ENCODE peak calls at places on chromosomes 1 and 21, in five cellular contexts. X is GM23338, U is hepatocyte, E is PC-3, W is GM23248. I is an unnamed sample.

GRCh38 chr21:45592208-45592619 is 50.0 kb upstream of the SLC19A1 start:
- DNase-seq in X (no peak), U (no peak), E (no peak), W (no peak), I (no peak)

GRCh38 chr1:18191037-18191867 is 83.7 kb downstream of the IGSF21 start:
- DNase-seq in X (no peak), U (no peak), E (no peak), W (no peak), I (no peak)

GRCh38 chr1:55484173-55484572 is 269.0 kb upstream of the USP24 start:
- DNase-seq in X (peak), U (no peak), E (peak), W (no peak), I (no peak)

GRCh38 chr1:114094303-114094663 is 59.4 kb downstream of the SYT6 start:
- DNase-seq in X (no peak), U (peak), E (peak), W (peak), I (no peak)

GRCh38 chr21:43877936-43878575 is 13.0 kb downstream of the AGPAT3 start:
- DNase-seq in X (no peak), U (no peak), E (no peak), W (no peak), I (no peak)

GRCh38 chr1:199283814-199284213 is 645.0 kb downstream of the PTPRC start:
- DNase-seq in X (no peak), U (no peak), E (no peak), W (no peak), I (no peak)

GRCh38 chr1:18948048-18948912 is 8.2 kb downstream of the IFFO2 start:
- DNase-seq in X (no peak), U (no peak), E (peak), W (peak), I (no peak)

GRCh38 chr1:9317591-9318331 is 25.1 kb downstream of the SPSB1 start:
- DNase-seq in X (no peak), U (peak), E (peak), W (peak), I (peak)

GRCh38 chr1:20729155-20729931 is 3.2 kb downstream of the SH2D5 start:
- DNase-seq in X (no peak), U (no peak), E (no peak), W (no peak), I (no peak)

GRCh38 chr1:25692560-25692959 is 76.0 kb downstream of the MAN1C1 start:
- DNase-seq in X (peak), U (no peak), E (no peak), W (no peak), I (no peak)

GRCh38 chr1:30757196-30757949 is at the start of gene LAPTM5:
- DNase-seq in X (no peak), U (no peak), E (no peak), W (no peak), I (peak)

GRCh38 chr1:53371851-53372250 is 44.0 kb upstream of the LRP8 start:
- DNase-seq in X (no peak), U (no peak), E (no peak), W (no peak), I (no peak)

GRCh38 chr1:27031235-27032118 is 18.8 kb upstream of the TENT5B start:
- DNase-seq in X (peak), U (peak), E (peak), W (peak), I (peak)
- H3K27ac ChIP-seq in X (peak), U (peak), E (peak), W (no peak), I (no peak)

GRCh38 chr1:50373532-50373931 is 49.7 kb downstream of the DMRTA2 start:
- DNase-seq in X (peak), U (no peak), E (no peak), W (no peak), I (no peak)

GRCh38 chr1:50369830-50370229 is 53.4 kb downstream of the DMRTA2 start:
- DNase-seq in X (peak), U (no peak), E (no peak), W (no peak), I (no peak)

GRCh38 chr1:50369008-50369634 is 54.1 kb downstream of the DMRTA2 start:
- DNase-seq in X (no peak), U (no peak), E (no peak), W (no peak), I (no peak)

GRCh38 chr1:50371749-50372148 is 51.5 kb downstream of the DMRTA2 start:
- DNase-seq in X (peak), U (no peak), E (no peak), W (peak), I (no peak)

DNA sequence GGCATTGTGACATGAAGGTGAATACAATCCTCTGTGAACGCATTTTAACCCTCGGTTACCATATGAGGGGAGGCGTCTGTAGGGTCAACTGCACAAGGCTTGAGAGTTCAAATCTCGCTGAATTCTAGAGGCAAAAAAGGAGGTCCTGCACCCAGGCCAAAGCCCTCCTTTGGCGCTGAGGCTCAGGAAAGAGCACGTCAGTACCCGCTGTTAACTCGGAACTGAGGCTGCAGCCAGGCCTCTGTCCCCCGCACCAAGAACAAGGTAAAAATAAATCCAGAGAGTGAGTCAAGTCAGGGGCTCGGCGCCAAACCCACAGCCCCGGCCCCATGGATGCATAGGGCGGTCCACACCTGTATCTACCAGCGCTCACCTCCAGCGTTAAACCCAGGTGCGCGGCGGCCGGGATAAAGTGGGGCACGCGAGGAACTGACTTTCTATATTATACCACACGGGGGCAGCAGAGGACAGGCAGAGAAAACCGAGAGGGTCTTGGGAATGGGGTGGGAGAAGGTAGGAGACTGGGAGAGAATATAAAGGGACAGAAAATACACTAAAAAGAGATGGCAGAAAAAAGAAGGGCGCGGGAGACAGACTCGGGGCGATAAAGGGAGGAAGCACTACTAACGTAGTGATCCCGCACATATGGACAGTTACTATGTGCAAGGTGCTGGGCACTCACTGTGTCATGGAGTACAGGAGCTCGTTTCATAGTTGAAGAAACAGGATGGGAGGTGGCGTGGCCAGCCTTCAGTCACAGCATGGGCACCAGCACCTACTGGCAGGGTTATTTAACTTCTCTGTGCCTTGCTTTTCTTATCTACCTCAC is 54.9 kb downstream of the DMRTA2 start:
- DNase-seq in X (peak), U (peak), E (peak), W (peak), I (peak)
- TF ChIP-seq EZH2 in X (no peak), U (no peak), E (no peak), W (no peak), I (no peak)

GRCh38 chr1:89174491-89174890 is 1.3 kb downstream of the GBP7 start:
- DNase-seq in X (no peak), U (no peak), E (no peak), W (no peak), I (no peak)
- H2AFZ ChIP-seq in X (no peak), U (no peak), E (no peak), W (no peak), I (no peak)

DNA sequence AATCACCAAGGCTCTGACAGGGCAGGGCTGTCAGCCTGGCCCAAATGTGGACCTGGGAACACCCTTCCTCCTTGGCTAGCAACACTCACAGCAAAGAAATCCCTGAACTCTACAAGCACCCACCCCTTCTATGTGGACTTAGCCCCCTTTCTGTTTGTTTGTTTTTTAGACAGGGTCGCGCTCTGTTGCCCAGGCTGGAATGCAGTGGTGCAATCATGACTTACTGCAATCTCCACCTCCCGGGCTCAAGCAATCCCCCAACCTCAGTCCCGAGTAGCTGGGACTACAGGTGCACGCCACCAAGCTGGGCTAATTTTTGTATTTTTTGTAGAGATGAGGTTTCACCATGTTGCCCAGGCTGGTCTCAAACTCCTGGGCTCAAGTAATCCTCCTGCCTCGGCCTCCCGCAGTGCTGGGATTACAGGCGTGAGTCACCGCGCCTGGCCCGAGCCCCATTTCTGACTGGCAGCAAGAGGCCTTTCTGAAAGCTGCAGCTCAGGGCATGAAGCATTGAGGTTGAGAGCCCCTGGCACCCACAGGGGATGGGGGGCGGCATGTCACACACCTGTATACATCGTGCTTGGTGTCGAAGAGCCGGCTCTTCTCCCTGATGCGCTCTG is 16.2 kb downstream of the RIPK4 start:
- DNase-seq in X (no peak), U (no peak), E (no peak), W (peak), I (no peak)
- H3K27ac ChIP-seq in X (no peak), U (peak), E (no peak), W (no peak), I (no peak)

I was measured in endothelial cell of umbilical vein.